ENCODE peak calls at places on chromosomes 4 and X, in nine cellular contexts. One of them, this sample, is unnamed.

GRCh38 chrX:132955710-132956109 is 2.7 kb downstream of the HS6ST2 start:
- DNase-seq in K562: no peak
- DNase-seq in A549: no peak
- DNase-seq in Panc1: no peak
- DNase-seq in HepG2: no peak
- DNase-seq in HCT116: no peak
- DNase-seq in GM12878: no peak
- DNase-seq in SK-N-SH: peak; percentile 39
- DNase-seq in HL-60: no peak
- DNase-seq in this sample: peak; percentile 2

GRCh38 chrX:20968996-20969395 is 405.2 kb upstream of the CNKSR2 start:
- DNase-seq in HCT116: no peak
- DNase-seq in Panc1: no peak
- DNase-seq in HL-60: no peak
- DNase-seq in HepG2: no peak
- DNase-seq in K562: no peak
- DNase-seq in GM12878: no peak
- DNase-seq in SK-N-SH: no peak
- DNase-seq in A549: no peak
- DNase-seq in this sample: no peak

GRCh38 chr4:55184600-55185523 is 59.5 kb upstream of the KDR start:
- DNase-seq in A549: no peak
- DNase-seq in HCT116: peak; percentile 64
- DNase-seq in HepG2: peak; percentile 35
- DNase-seq in HL-60: peak; percentile 19
- DNase-seq in Panc1: no peak
- DNase-seq in SK-N-SH: no peak
- DNase-seq in GM12878: no peak
- DNase-seq in K562: peak; percentile 43
- DNase-seq in this sample: peak; percentile 80

GRCh38 chrX:111490683-111491082 is 20.8 kb upstream of the SERTM2 start:
- DNase-seq in A549: no peak
- DNase-seq in SK-N-SH: no peak
- DNase-seq in HepG2: no peak
- DNase-seq in HCT116: no peak
- DNase-seq in Panc1: no peak
- DNase-seq in K562: no peak
- DNase-seq in GM12878: no peak
- DNase-seq in HL-60: no peak
- DNase-seq in this sample: no peak

GRCh38 chr4:61984260-61984909 is 784.3 kb downstream of the ADGRL3 start:
- DNase-seq in HepG2: no peak
- DNase-seq in Panc1: no peak
- DNase-seq in HL-60: no peak
- DNase-seq in GM12878: no peak
- DNase-seq in K562: no peak
- DNase-seq in HCT116: no peak
- DNase-seq in SK-N-SH: no peak
- DNase-seq in A549: no peak
- DNase-seq in this sample: peak; percentile 64

GRCh38 chr4:148431401-148431800 is 10.8 kb downstream of the NR3C2 start:
- DNase-seq in SK-N-SH: peak; percentile 10
- DNase-seq in A549: no peak
- DNase-seq in HepG2: peak; percentile 61
- DNase-seq in GM12878: no peak
- DNase-seq in K562: no peak
- DNase-seq in HL-60: no peak
- DNase-seq in HCT116: no peak
- DNase-seq in Panc1: no peak
- DNase-seq in this sample: no peak

GRCh38 chr4:6372649-6373525 is 99.5 kb downstream of the PPP2R2C start:
- DNase-seq in HepG2: peak; percentile 35
- DNase-seq in SK-N-SH: peak; percentile 83
- DNase-seq in A549: peak; percentile 57
- DNase-seq in Panc1: no peak
- DNase-seq in HCT116: peak; percentile 54
- DNase-seq in GM12878: peak; percentile 5
- DNase-seq in HL-60: no peak
- DNase-seq in K562: peak; percentile 88
- DNase-seq in this sample: peak; percentile 81

GRCh38 chr4:53920116-53920515 is 144.3 kb downstream of the CHIC2 start:
- DNase-seq in K562: no peak
- DNase-seq in A549: no peak
- DNase-seq in HepG2: no peak
- DNase-seq in SK-N-SH: no peak
- DNase-seq in HCT116: no peak
- DNase-seq in Panc1: no peak
- DNase-seq in GM12878: no peak
- DNase-seq in HL-60: no peak
- DNase-seq in this sample: peak; percentile 24

GRCh38 chr4:87521757-87522374 is 7.3 kb downstream of the SPARCL1 start:
- DNase-seq in HepG2: no peak
- DNase-seq in SK-N-SH: no peak
- DNase-seq in Panc1: no peak
- DNase-seq in HCT116: peak; percentile 19
- DNase-seq in A549: no peak
- DNase-seq in HL-60: no peak
- DNase-seq in K562: peak; percentile 17
- DNase-seq in GM12878: no peak
- DNase-seq in this sample: no peak

GRCh38 chr4:148814030-148814429 is 371.8 kb upstream of the NR3C2 start:
- DNase-seq in A549: no peak
- DNase-seq in SK-N-SH: no peak
- DNase-seq in HepG2: no peak
- DNase-seq in HCT116: no peak
- DNase-seq in GM12878: no peak
- DNase-seq in HL-60: no peak
- DNase-seq in Panc1: no peak
- DNase-seq in K562: no peak
- DNase-seq in this sample: no peak

GRCh38 chr4:74624351-74625151 is 169.8 kb downstream of the BTC start:
- DNase-seq in A549: peak; percentile 32
- DNase-seq in GM12878: no peak
- DNase-seq in SK-N-SH: no peak
- DNase-seq in K562: no peak
- DNase-seq in Panc1: peak; percentile 70
- DNase-seq in HepG2: peak; percentile 85
- DNase-seq in HL-60: peak; percentile 36
- DNase-seq in HCT116: peak; percentile 93
- DNase-seq in this sample: no peak

GRCh38 chr4:173074501-173074946 is 94.1 kb upstream of the GALNT7 start:
- DNase-seq in HepG2: no peak
- DNase-seq in Panc1: peak; percentile 13
- DNase-seq in HL-60: peak; percentile 93
- DNase-seq in HCT116: peak; percentile 4
- DNase-seq in SK-N-SH: no peak
- DNase-seq in GM12878: no peak
- DNase-seq in A549: peak; percentile 18
- DNase-seq in K562: no peak
- DNase-seq in this sample: peak; percentile 76

GRCh38 chr4:98929341-98930267 is 671 bp upstream of the EIF4E start:
- DNase-seq in Panc1: peak; percentile 86
- DNase-seq in SK-N-SH: peak; percentile 68
- DNase-seq in GM12878: peak; percentile 78
- DNase-seq in HepG2: peak; percentile 40
- DNase-seq in HL-60: peak; percentile 53
- DNase-seq in A549: peak; percentile 62
- DNase-seq in HCT116: peak; percentile 94
- DNase-seq in K562: peak; percentile 77
- DNase-seq in this sample: peak; percentile 64

GRCh38 chrX:101462892-101463291 is 22.4 kb upstream of the ARMCX4 start:
- DNase-seq in HCT116: peak; percentile 15
- DNase-seq in HL-60: peak; percentile 5
- DNase-seq in K562: peak; percentile 21
- DNase-seq in GM12878: no peak
- DNase-seq in Panc1: peak; percentile 13
- DNase-seq in SK-N-SH: peak; percentile 38
- DNase-seq in A549: peak; percentile 19
- DNase-seq in HepG2: peak; percentile 10
- DNase-seq in this sample: peak; percentile 52

GRCh38 chr4:69881173-69881773 is 21.3 kb upstream of the SULT1E1 start:
- DNase-seq in K562: peak; percentile 5
- DNase-seq in HepG2: peak; percentile 66
- DNase-seq in HL-60: peak; percentile 45
- DNase-seq in HCT116: peak; percentile 22
- DNase-seq in A549: peak; percentile 7
- DNase-seq in GM12878: no peak
- DNase-seq in Panc1: peak; percentile 18
- DNase-seq in SK-N-SH: peak; percentile 10
- DNase-seq in this sample: peak; percentile 53

GRCh38 chr4:88211473-88212252 is 53.2 kb upstream of the ABCG2 start:
- DNase-seq in HL-60: peak; percentile 51
- DNase-seq in Panc1: peak; percentile 30
- DNase-seq in HCT116: peak; percentile 47
- DNase-seq in HepG2: peak; percentile 52
- DNase-seq in A549: no peak
- DNase-seq in K562: peak; percentile 33
- DNase-seq in GM12878: no peak
- DNase-seq in SK-N-SH: peak; percentile 45
- DNase-seq in this sample: peak; percentile 85

GRCh38 chr4:53043900-53044650 is 182.0 kb downstream of the RASL11B start:
- DNase-seq in HL-60: no peak
- DNase-seq in HepG2: no peak
- DNase-seq in SK-N-SH: no peak
- DNase-seq in K562: no peak
- DNase-seq in HCT116: no peak
- DNase-seq in Panc1: no peak
- DNase-seq in GM12878: no peak
- DNase-seq in A549: no peak
- DNase-seq in this sample: no peak

GRCh38 chr4:22999419-22999818 is 306.7 kb downstream of the GBA3 start:
- DNase-seq in GM12878: no peak
- DNase-seq in SK-N-SH: no peak
- DNase-seq in HCT116: no peak
- DNase-seq in K562: no peak
- DNase-seq in HepG2: peak; percentile 3
- DNase-seq in HL-60: no peak
- DNase-seq in Panc1: no peak
- DNase-seq in A549: no peak
- DNase-seq in this sample: peak; percentile 54

GRCh38 chr4:145861331-145862318 is 77.0 kb downstream of the ZNF827 start:
- DNase-seq in HL-60: no peak
- DNase-seq in Panc1: no peak
- DNase-seq in GM12878: no peak
- DNase-seq in SK-N-SH: no peak
- DNase-seq in K562: no peak
- DNase-seq in HCT116: no peak
- DNase-seq in A549: no peak
- DNase-seq in HepG2: no peak
- DNase-seq in this sample: peak; percentile 35

GRCh38 chr4:80362578-80363181 is 27.1 kb downstream of the CFAP299 start:
- DNase-seq in HCT116: peak; percentile 4
- DNase-seq in HepG2: peak; percentile 20
- DNase-seq in HL-60: peak; percentile 30
- DNase-seq in K562: peak; percentile 40
- DNase-seq in A549: no peak
- DNase-seq in SK-N-SH: peak; percentile 39
- DNase-seq in GM12878: no peak
- DNase-seq in Panc1: no peak
- DNase-seq in this sample: peak; percentile 83

GRCh38 chr4:43089730-43090129 is 197.2 kb downstream of the GRXCR1 start:
- DNase-seq in HL-60: no peak
- DNase-seq in Panc1: no peak
- DNase-seq in HepG2: no peak
- DNase-seq in HCT116: no peak
- DNase-seq in K562: no peak
- DNase-seq in SK-N-SH: no peak
- DNase-seq in GM12878: no peak
- DNase-seq in A549: no peak
- DNase-seq in this sample: no peak

GRCh38 chrX:129931411-129932136 is 25.6 kb downstream of the UTP14A start:
- DNase-seq in Panc1: peak; percentile 81
- DNase-seq in A549: peak; percentile 95
- DNase-seq in HepG2: peak; percentile 62
- DNase-seq in K562: peak; percentile 94
- DNase-seq in HCT116: peak; percentile 79
- DNase-seq in SK-N-SH: peak; percentile 86
- DNase-seq in GM12878: peak; percentile 55
- DNase-seq in HL-60: peak; percentile 17
- DNase-seq in this sample: peak; percentile 89

GRCh38 chr4:183797041-183797444 is 108.1 kb upstream of the STOX2 start:
- DNase-seq in Panc1: no peak
- DNase-seq in HCT116: no peak
- DNase-seq in HL-60: peak; percentile 30
- DNase-seq in HepG2: no peak
- DNase-seq in A549: peak; percentile 32
- DNase-seq in K562: no peak
- DNase-seq in SK-N-SH: no peak
- DNase-seq in GM12878: no peak
- DNase-seq in this sample: peak; percentile 33

GRCh38 chrX:71256051-71256450 is 2.1 kb upstream of the ZMYM3 start:
- DNase-seq in A549: no peak
- DNase-seq in K562: no peak
- DNase-seq in HL-60: no peak
- DNase-seq in HCT116: no peak
- DNase-seq in GM12878: no peak
- DNase-seq in Panc1: no peak
- DNase-seq in SK-N-SH: no peak
- DNase-seq in HepG2: no peak
- DNase-seq in this sample: no peak
- TF ChIP-seq REST in A549: no peak
- TF ChIP-seq REST in K562: no peak
- TF ChIP-seq REST in HL-60: no peak
- TF ChIP-seq REST in HCT116: no peak
- TF ChIP-seq REST in GM12878: no peak
- TF ChIP-seq REST in Panc1: no peak
- TF ChIP-seq REST in SK-N-SH: no peak
- TF ChIP-seq REST in HepG2: no peak
- TF ChIP-seq REST in this sample: no peak

GRCh38 chr4:151485541-151486131 is 76.7 kb downstream of the FHIP1A start:
- DNase-seq in K562: no peak
- DNase-seq in HepG2: no peak
- DNase-seq in HL-60: no peak
- DNase-seq in SK-N-SH: no peak
- DNase-seq in GM12878: no peak
- DNase-seq in A549: no peak
- DNase-seq in Panc1: no peak
- DNase-seq in HCT116: no peak
- DNase-seq in this sample: peak; percentile 32
- TF ChIP-seq REST in K562: no peak
- TF ChIP-seq REST in HepG2: no peak
- TF ChIP-seq REST in HL-60: no peak
- TF ChIP-seq REST in SK-N-SH: no peak
- TF ChIP-seq REST in GM12878: no peak
- TF ChIP-seq REST in A549: no peak
- TF ChIP-seq REST in Panc1: no peak
- TF ChIP-seq REST in HCT116: no peak
- TF ChIP-seq REST in this sample: no peak

GRCh38 chr4:962231-963208 is 10.8 kb downstream of the DGKQ start:
- DNase-seq in HCT116: no peak
- DNase-seq in K562: no peak
- DNase-seq in SK-N-SH: no peak
- DNase-seq in A549: no peak
- DNase-seq in GM12878: no peak
- DNase-seq in Panc1: no peak
- DNase-seq in HepG2: no peak
- DNase-seq in HL-60: no peak
- DNase-seq in this sample: no peak
- TF ChIP-seq REST in HCT116: no peak
- TF ChIP-seq REST in K562: no peak
- TF ChIP-seq REST in SK-N-SH: no peak
- TF ChIP-seq REST in A549: no peak
- TF ChIP-seq REST in GM12878: no peak
- TF ChIP-seq REST in Panc1: no peak
- TF ChIP-seq REST in HepG2: no peak
- TF ChIP-seq REST in HL-60: no peak
- TF ChIP-seq REST in this sample: no peak

GRCh38 chr4:89800527-89801103 is 36.3 kb downstream of the SNCA start:
- DNase-seq in HCT116: no peak
- DNase-seq in HL-60: no peak
- DNase-seq in Panc1: no peak
- DNase-seq in GM12878: no peak
- DNase-seq in HepG2: no peak
- DNase-seq in SK-N-SH: no peak
- DNase-seq in K562: no peak
- DNase-seq in A549: no peak
- DNase-seq in this sample: no peak
- TF ChIP-seq REST in HCT116: no peak
- TF ChIP-seq REST in HL-60: no peak
- TF ChIP-seq REST in Panc1: no peak
- TF ChIP-seq REST in GM12878: no peak
- TF ChIP-seq REST in HepG2: no peak
- TF ChIP-seq REST in SK-N-SH: no peak
- TF ChIP-seq REST in K562: no peak
- TF ChIP-seq REST in A549: no peak
- TF ChIP-seq REST in this sample: no peak